ENCODE peak calls at places on chromosomes 2 and 18, in nine cellular contexts. One of them, this sample, is unnamed.

GRCh38 chr2:80874374-80874773 is 569.8 kb upstream of the LRRTM1 start:
- DNase-seq in mucosa of descending colon: no peak
- DNase-seq in GM12865: no peak
- DNase-seq in retinal pigment epithelial cell: no peak
- DNase-seq in left ventricle myocardium inferior: no peak
- DNase-seq in right cardiac atrium: no peak
- DNase-seq in GM23248: no peak
- DNase-seq in kidney epithelial cell: no peak
- DNase-seq in SK-N-SH: no peak
- DNase-seq in this sample: no peak

GRCh38 chr2:134508396-134508795 is 210.4 kb downstream of the TMEM163 start:
- DNase-seq in mucosa of descending colon: no peak
- DNase-seq in GM23248: no peak
- DNase-seq in retinal pigment epithelial cell: no peak
- DNase-seq in SK-N-SH: no peak
- DNase-seq in GM12865: no peak
- DNase-seq in right cardiac atrium: no peak
- DNase-seq in left ventricle myocardium inferior: no peak
- DNase-seq in kidney epithelial cell: no peak
- DNase-seq in this sample: no peak

GRCh38 chr2:199261221-199261620 is 196.5 kb downstream of the SATB2 start:
- DNase-seq in left ventricle myocardium inferior: no peak
- DNase-seq in right cardiac atrium: no peak
- DNase-seq in mucosa of descending colon: no peak
- DNase-seq in GM12865: no peak
- DNase-seq in retinal pigment epithelial cell: peak
- DNase-seq in SK-N-SH: no peak
- DNase-seq in GM23248: peak
- DNase-seq in kidney epithelial cell: no peak
- DNase-seq in this sample: no peak

GRCh38 chr2:141611143-141611571 is 519.7 kb downstream of the LRP1B start:
- DNase-seq in right cardiac atrium: no peak
- DNase-seq in GM12865: no peak
- DNase-seq in kidney epithelial cell: no peak
- DNase-seq in GM23248: no peak
- DNase-seq in mucosa of descending colon: no peak
- DNase-seq in retinal pigment epithelial cell: no peak
- DNase-seq in SK-N-SH: no peak
- DNase-seq in left ventricle myocardium inferior: no peak
- DNase-seq in this sample: no peak

GRCh38 chr2:235966932-235967331 is 201.3 kb downstream of the GBX2 start:
- DNase-seq in left ventricle myocardium inferior: no peak
- DNase-seq in right cardiac atrium: no peak
- DNase-seq in GM23248: no peak
- DNase-seq in GM12865: no peak
- DNase-seq in SK-N-SH: no peak
- DNase-seq in mucosa of descending colon: no peak
- DNase-seq in retinal pigment epithelial cell: no peak
- DNase-seq in kidney epithelial cell: no peak
- DNase-seq in this sample: no peak

GRCh38 chr2:176270100-176270750 is 983 bp downstream of the MTX2 start:
- DNase-seq in left ventricle myocardium inferior: no peak
- DNase-seq in GM23248: peak
- DNase-seq in SK-N-SH: no peak
- DNase-seq in kidney epithelial cell: no peak
- DNase-seq in mucosa of descending colon: peak
- DNase-seq in right cardiac atrium: no peak
- DNase-seq in GM12865: no peak
- DNase-seq in retinal pigment epithelial cell: no peak
- DNase-seq in this sample: no peak

GRCh38 chr2:236887519-236887918 is 198.2 kb upstream of the COPS8 start:
- DNase-seq in left ventricle myocardium inferior: no peak
- DNase-seq in GM12865: no peak
- DNase-seq in kidney epithelial cell: no peak
- DNase-seq in mucosa of descending colon: peak
- DNase-seq in SK-N-SH: no peak
- DNase-seq in retinal pigment epithelial cell: no peak
- DNase-seq in right cardiac atrium: peak
- DNase-seq in GM23248: peak
- DNase-seq in this sample: no peak

GRCh38 chr2:206984206-206984605 is 44.9 kb downstream of the CPO start:
- DNase-seq in kidney epithelial cell: no peak
- DNase-seq in GM23248: no peak
- DNase-seq in left ventricle myocardium inferior: no peak
- DNase-seq in retinal pigment epithelial cell: no peak
- DNase-seq in SK-N-SH: no peak
- DNase-seq in GM12865: no peak
- DNase-seq in right cardiac atrium: no peak
- DNase-seq in mucosa of descending colon: no peak
- DNase-seq in this sample: no peak

GRCh38 chr2:20472569-20472968 is 25.7 kb downstream of the RHOB start:
- DNase-seq in mucosa of descending colon: no peak
- DNase-seq in GM12865: no peak
- DNase-seq in left ventricle myocardium inferior: no peak
- DNase-seq in GM23248: no peak
- DNase-seq in retinal pigment epithelial cell: no peak
- DNase-seq in right cardiac atrium: no peak
- DNase-seq in SK-N-SH: no peak
- DNase-seq in kidney epithelial cell: no peak
- DNase-seq in this sample: no peak

GRCh38 chr18:55179460-55180195 is 220.4 kb upstream of the CCDC68 start:
- DNase-seq in GM12865: no peak
- DNase-seq in retinal pigment epithelial cell: peak
- DNase-seq in SK-N-SH: no peak
- DNase-seq in left ventricle myocardium inferior: no peak
- DNase-seq in mucosa of descending colon: no peak
- DNase-seq in kidney epithelial cell: no peak
- DNase-seq in GM23248: no peak
- DNase-seq in right cardiac atrium: no peak
- DNase-seq in this sample: no peak

GRCh38 chr2:27085670-27086089 is 892 bp upstream of the KHK start:
- DNase-seq in GM12865: peak
- DNase-seq in retinal pigment epithelial cell: no peak
- DNase-seq in left ventricle myocardium inferior: peak
- DNase-seq in SK-N-SH: peak
- DNase-seq in right cardiac atrium: peak
- DNase-seq in kidney epithelial cell: no peak
- DNase-seq in GM23248: peak
- DNase-seq in mucosa of descending colon: peak
- DNase-seq in this sample: peak

GRCh38 chr2:35114765-35115164 is 1240.8 kb upstream of the CRIM1 start:
- DNase-seq in kidney epithelial cell: no peak
- DNase-seq in mucosa of descending colon: no peak
- DNase-seq in retinal pigment epithelial cell: no peak
- DNase-seq in SK-N-SH: no peak
- DNase-seq in right cardiac atrium: no peak
- DNase-seq in left ventricle myocardium inferior: no peak
- DNase-seq in GM12865: no peak
- DNase-seq in GM23248: no peak
- DNase-seq in this sample: no peak

GRCh38 chr18:53946561-53946960 is 277.9 kb downstream of the MBD2 start:
- DNase-seq in GM12865: no peak
- DNase-seq in SK-N-SH: no peak
- DNase-seq in kidney epithelial cell: peak
- DNase-seq in left ventricle myocardium inferior: no peak
- DNase-seq in retinal pigment epithelial cell: no peak
- DNase-seq in right cardiac atrium: no peak
- DNase-seq in GM23248: peak
- DNase-seq in mucosa of descending colon: no peak
- DNase-seq in this sample: no peak

GRCh38 chr18:51250006-51250405 is 52.5 kb upstream of the MEX3C start:
- DNase-seq in GM12865: no peak
- DNase-seq in right cardiac atrium: no peak
- DNase-seq in SK-N-SH: no peak
- DNase-seq in mucosa of descending colon: no peak
- DNase-seq in GM23248: no peak
- DNase-seq in left ventricle myocardium inferior: no peak
- DNase-seq in kidney epithelial cell: no peak
- DNase-seq in retinal pigment epithelial cell: no peak
- DNase-seq in this sample: no peak

GRCh38 chr2:3580449-3580848 is 5.4 kb downstream of the RPS7 start:
- DNase-seq in retinal pigment epithelial cell: no peak
- DNase-seq in GM12865: no peak
- DNase-seq in mucosa of descending colon: no peak
- DNase-seq in SK-N-SH: no peak
- DNase-seq in GM23248: no peak
- DNase-seq in kidney epithelial cell: no peak
- DNase-seq in left ventricle myocardium inferior: no peak
- DNase-seq in right cardiac atrium: no peak
- DNase-seq in this sample: no peak

GRCh38 chr2:161990036-161990435 is 84.0 kb downstream of the DPP4 start:
- DNase-seq in kidney epithelial cell: no peak
- DNase-seq in left ventricle myocardium inferior: no peak
- DNase-seq in mucosa of descending colon: no peak
- DNase-seq in GM23248: no peak
- DNase-seq in retinal pigment epithelial cell: no peak
- DNase-seq in right cardiac atrium: no peak
- DNase-seq in SK-N-SH: no peak
- DNase-seq in GM12865: no peak
- DNase-seq in this sample: no peak

GRCh38 chr2:50611261-50612020 is 420.5 kb downstream of the NRXN1 start:
- DNase-seq in kidney epithelial cell: no peak
- DNase-seq in mucosa of descending colon: no peak
- DNase-seq in retinal pigment epithelial cell: no peak
- DNase-seq in GM23248: no peak
- DNase-seq in SK-N-SH: no peak
- DNase-seq in right cardiac atrium: no peak
- DNase-seq in left ventricle myocardium inferior: no peak
- DNase-seq in GM12865: no peak
- DNase-seq in this sample: no peak

GRCh38 chr18:59787998-59788875 is 91.0 kb upstream of the CCBE1 start:
- DNase-seq in retinal pigment epithelial cell: peak
- DNase-seq in right cardiac atrium: no peak
- DNase-seq in GM23248: peak
- DNase-seq in kidney epithelial cell: peak
- DNase-seq in left ventricle myocardium inferior: no peak
- DNase-seq in mucosa of descending colon: no peak
- DNase-seq in SK-N-SH: no peak
- DNase-seq in GM12865: no peak
- DNase-seq in this sample: no peak

GRCh38 chr2:41870948-41871522 is 176.8 kb upstream of the PKDCC start:
- DNase-seq in right cardiac atrium: peak
- DNase-seq in kidney epithelial cell: no peak
- DNase-seq in GM12865: no peak
- DNase-seq in GM23248: peak
- DNase-seq in retinal pigment epithelial cell: no peak
- DNase-seq in SK-N-SH: peak
- DNase-seq in mucosa of descending colon: no peak
- DNase-seq in left ventricle myocardium inferior: peak
- DNase-seq in this sample: no peak

GRCh38 chr2:209519911-209520310 is 96.1 kb downstream of the MAP2 start:
- DNase-seq in left ventricle myocardium inferior: no peak
- DNase-seq in GM23248: no peak
- DNase-seq in SK-N-SH: no peak
- DNase-seq in mucosa of descending colon: no peak
- DNase-seq in kidney epithelial cell: no peak
- DNase-seq in GM12865: no peak
- DNase-seq in right cardiac atrium: no peak
- DNase-seq in retinal pigment epithelial cell: no peak
- DNase-seq in this sample: no peak

GRCh38 chr2:174608866-174609214 is 11.2 kb upstream of the WIPF1 start:
- DNase-seq in GM23248: no peak
- DNase-seq in retinal pigment epithelial cell: no peak
- DNase-seq in right cardiac atrium: no peak
- DNase-seq in kidney epithelial cell: no peak
- DNase-seq in mucosa of descending colon: no peak
- DNase-seq in SK-N-SH: no peak
- DNase-seq in left ventricle myocardium inferior: no peak
- DNase-seq in GM12865: peak
- DNase-seq in this sample: no peak

GRCh38 chr2:120450196-120450820 is 104.4 kb downstream of the INHBB start:
- DNase-seq in mucosa of descending colon: no peak
- DNase-seq in right cardiac atrium: no peak
- DNase-seq in GM23248: no peak
- DNase-seq in SK-N-SH: no peak
- DNase-seq in kidney epithelial cell: no peak
- DNase-seq in left ventricle myocardium inferior: no peak
- DNase-seq in retinal pigment epithelial cell: no peak
- DNase-seq in GM12865: no peak
- DNase-seq in this sample: no peak

GRCh38 chr2:139067874-139068273 is 287.7 kb upstream of the NXPH2 start:
- DNase-seq in retinal pigment epithelial cell: no peak
- DNase-seq in mucosa of descending colon: no peak
- DNase-seq in left ventricle myocardium inferior: no peak
- DNase-seq in kidney epithelial cell: no peak
- DNase-seq in GM12865: no peak
- DNase-seq in right cardiac atrium: no peak
- DNase-seq in GM23248: no peak
- DNase-seq in SK-N-SH: no peak
- DNase-seq in this sample: no peak

GRCh38 chr18:63158676-63159291 is 160.8 kb downstream of the BCL2 start:
- DNase-seq in left ventricle myocardium inferior: no peak
- DNase-seq in SK-N-SH: no peak
- DNase-seq in mucosa of descending colon: no peak
- DNase-seq in GM12865: peak
- DNase-seq in GM23248: no peak
- DNase-seq in kidney epithelial cell: no peak
- DNase-seq in retinal pigment epithelial cell: no peak
- DNase-seq in right cardiac atrium: no peak
- DNase-seq in this sample: no peak
- H3K4me3 ChIP-seq in left ventricle myocardium inferior: no peak
- H3K4me3 ChIP-seq in SK-N-SH: no peak
- H3K4me3 ChIP-seq in mucosa of descending colon: no peak
- H3K4me3 ChIP-seq in GM12865: peak
- H3K4me3 ChIP-seq in GM23248: no peak
- H3K4me3 ChIP-seq in kidney epithelial cell: no peak
- H3K4me3 ChIP-seq in retinal pigment epithelial cell: no peak
- H3K4me3 ChIP-seq in right cardiac atrium: no peak
- H3K4me3 ChIP-seq in this sample: no peak

GRCh38 chr2:129757915-129758421 is 221.5 kb upstream of the RAB6C start:
- DNase-seq in right cardiac atrium: no peak
- DNase-seq in GM23248: peak
- DNase-seq in kidney epithelial cell: no peak
- DNase-seq in GM12865: no peak
- DNase-seq in retinal pigment epithelial cell: no peak
- DNase-seq in mucosa of descending colon: no peak
- DNase-seq in left ventricle myocardium inferior: peak
- DNase-seq in SK-N-SH: peak
- DNase-seq in this sample: no peak
- H3K4me3 ChIP-seq in right cardiac atrium: no peak
- H3K4me3 ChIP-seq in GM23248: peak
- H3K4me3 ChIP-seq in kidney epithelial cell: no peak
- H3K4me3 ChIP-seq in GM12865: no peak
- H3K4me3 ChIP-seq in retinal pigment epithelial cell: no peak
- H3K4me3 ChIP-seq in mucosa of descending colon: no peak
- H3K4me3 ChIP-seq in left ventricle myocardium inferior: peak
- H3K4me3 ChIP-seq in SK-N-SH: no peak
- H3K4me3 ChIP-seq in this sample: peak

GRCh38 chr2:216073773-216074172 is 7.8 kb downstream of the PECR start:
- DNase-seq in right cardiac atrium: no peak
- DNase-seq in retinal pigment epithelial cell: no peak
- DNase-seq in mucosa of descending colon: no peak
- DNase-seq in left ventricle myocardium inferior: no peak
- DNase-seq in kidney epithelial cell: no peak
- DNase-seq in SK-N-SH: no peak
- DNase-seq in GM12865: no peak
- DNase-seq in GM23248: no peak
- DNase-seq in this sample: no peak
- H3K4me3 ChIP-seq in right cardiac atrium: no peak
- H3K4me3 ChIP-seq in retinal pigment epithelial cell: no peak
- H3K4me3 ChIP-seq in mucosa of descending colon: no peak
- H3K4me3 ChIP-seq in left ventricle myocardium inferior: no peak
- H3K4me3 ChIP-seq in kidney epithelial cell: no peak
- H3K4me3 ChIP-seq in SK-N-SH: no peak
- H3K4me3 ChIP-seq in GM12865: no peak
- H3K4me3 ChIP-seq in GM23248: no peak
- H3K4me3 ChIP-seq in this sample: no peak

GRCh38 chr2:218145124-218145523 is 19.3 kb downstream of the CXCR2 start:
- DNase-seq in right cardiac atrium: no peak
- DNase-seq in SK-N-SH: no peak
- DNase-seq in GM23248: no peak
- DNase-seq in mucosa of descending colon: no peak
- DNase-seq in GM12865: no peak
- DNase-seq in kidney epithelial cell: no peak
- DNase-seq in left ventricle myocardium inferior: peak
- DNase-seq in retinal pigment epithelial cell: no peak
- DNase-seq in this sample: no peak
- H3K4me3 ChIP-seq in right cardiac atrium: no peak
- H3K4me3 ChIP-seq in SK-N-SH: no peak
- H3K4me3 ChIP-seq in GM23248: no peak
- H3K4me3 ChIP-seq in mucosa of descending colon: no peak
- H3K4me3 ChIP-seq in GM12865: no peak
- H3K4me3 ChIP-seq in kidney epithelial cell: no peak
- H3K4me3 ChIP-seq in left ventricle myocardium inferior: no peak
- H3K4me3 ChIP-seq in retinal pigment epithelial cell: no peak
- H3K4me3 ChIP-seq in this sample: no peak